ENCODE peak calls at places on chromosomes 7 and 10, in seven cellular contexts. D, N, M, G, B, S and H are unnamed samples.

GRCh38 chr10:1638889-1639418 is 98.4 kb downstream of the ADARB2 start:
- DNase-seq in G (no peak), D (peak; percentile 44), N (no peak), M (no peak), B (no peak), S (no peak), H (no peak)

GRCh38 chr10:28036587-28036986 is 37.7 kb upstream of the ODAD2 start:
- DNase-seq in M (no peak), D (no peak), S (no peak), N (no peak), G (no peak), B (no peak), H (no peak)

GRCh38 chr7:93442478-93443224 is 131.9 kb downstream of the CALCR start:
- DNase-seq in B (peak; percentile 13), G (no peak), M (no peak), S (peak; percentile 86), D (peak; percentile 67), N (peak; percentile 61), H (peak; percentile 26)

GRCh38 chr7:92693519-92693918 is 103.3 kb upstream of the FAM133B start:
- DNase-seq in S (no peak), B (no peak), G (no peak), D (no peak), M (no peak), N (no peak), H (no peak)

GRCh38 chr7:22551768-22552513 is 52.0 kb upstream of the STEAP1B start:
- DNase-seq in N (no peak), M (no peak), S (no peak), B (no peak), D (no peak), G (no peak), H (no peak)

GRCh38 chr10:35208536-35208935 is 81.9 kb downstream of the CREM start:
- DNase-seq in D (no peak), S (no peak), M (no peak), N (no peak), B (no peak), G (no peak), H (no peak)

GRCh38 chr7:38123494-38123893 is 54.6 kb upstream of the STARD3NL start:
- DNase-seq in D (no peak), M (no peak), B (no peak), G (no peak), N (no peak), S (no peak), H (no peak)

GRCh38 chr7:29190349-29191045 is 4.1 kb upstream of the CHN2 start:
- DNase-seq in M (no peak), G (no peak), N (no peak), B (no peak), D (no peak), S (no peak), H (peak; percentile 94)

GRCh38 chr7:33339074-33339805 is 209.9 kb downstream of the BBS9 start:
- DNase-seq in N (no peak), S (no peak), B (no peak), G (no peak), M (no peak), D (no peak), H (no peak)

GRCh38 chr7:158353606-158354570 is 233.7 kb downstream of the PTPRN2 start:
- DNase-seq in B (no peak), M (no peak), S (peak; percentile 69), G (no peak), N (no peak), D (peak; percentile 31), H (peak; percentile 22)

GRCh38 chr10:73467210-73467609 is 28.6 kb downstream of the PPP3CB start:
- DNase-seq in S (no peak), B (no peak), N (no peak), G (no peak), D (no peak), M (no peak), H (no peak)

GRCh38 chr10:21517134-21517982 is 8.1 kb downstream of the SKIDA1 start:
- DNase-seq in B (peak; percentile 26), D (peak; percentile 52), N (peak; percentile 31), G (no peak), S (peak; percentile 92), M (peak; percentile 38), H (no peak)

GRCh38 chr10:62038609-62039190 is 137.2 kb downstream of the ARID5B start:
- DNase-seq in S (peak; percentile 81), M (no peak), N (peak; percentile 58), B (peak; percentile 68), G (peak; percentile 81), D (peak; percentile 80), H (peak; percentile 78)

GRCh38 chr10:46298346-46299266 is 11.8 kb downstream of the ANTXRL start:
- DNase-seq in B (no peak), D (no peak), N (no peak), G (no peak), S (no peak), M (no peak), H (no peak)

GRCh38 chr10:11655839-11656238 is 44.4 kb upstream of the USP6NL start:
- DNase-seq in N (no peak), S (no peak), D (no peak), M (no peak), G (no peak), B (no peak), H (no peak)

GRCh38 chr10:108424656-108425055 is 1260.2 kb upstream of the SORCS1 start:
- DNase-seq in S (no peak), G (no peak), D (no peak), N (no peak), M (no peak), B (no peak), H (no peak)

GRCh38 chr10:101565936-101566332 is 22.1 kb downstream of the POLL start:
- DNase-seq in N (no peak), S (no peak), G (no peak), D (no peak), M (no peak), B (no peak), H (no peak)

GRCh38 chr7:50335795-50336754 is 31.6 kb downstream of the IKZF1 start:
- DNase-seq in D (no peak), S (no peak), B (peak; percentile 86), G (no peak), M (no peak), N (no peak), H (no peak)

GRCh38 chr10:23994459-23995046 is 214.4 kb upstream of the KIAA1217 start:
- DNase-seq in S (peak; percentile 79), B (peak; percentile 7), N (peak; percentile 80), M (no peak), D (peak; percentile 39), G (peak; percentile 60), H (peak; percentile 46)

GRCh38 chr7:77479536-77480088 is 57.5 kb upstream of the PTPN12 start:
- DNase-seq in B (no peak), M (no peak), D (no peak), S (peak; percentile 38), N (no peak), G (no peak), H (peak; percentile 94)

GRCh38 chr7:150851497-150852370 is 583 bp upstream of the AOC1 start:
- DNase-seq in S (no peak), D (no peak), G (no peak), M (no peak), N (no peak), B (no peak), H (no peak)

GRCh38 chr10:926075-926698 is 5.3 kb downstream of the LARP4B start:
- DNase-seq in D (no peak), M (no peak), N (no peak), B (no peak), G (no peak), S (no peak), H (no peak)

GRCh38 chr7:151167197-151167911 is at the start of gene GBX1:
- DNase-seq in M (no peak), B (peak; percentile 13), G (no peak), S (peak; percentile 66), D (peak; percentile 42), N (peak; percentile 59), H (no peak)

GRCh38 chr10:23523251-23523650 is 84.4 kb downstream of the OTUD1 start:
- DNase-seq in M (no peak), B (no peak), G (no peak), D (no peak), N (no peak), S (no peak), H (peak; percentile 3)

GRCh38 chr7:5375925-5376324 is 47.7 kb downstream of the TNRC18 start:
- DNase-seq in N (no peak), M (no peak), S (no peak), D (no peak), G (no peak), B (no peak), H (no peak)

GRCh38 chr7:71633571-71634008 is 501.6 kb downstream of the GALNT17 start:
- DNase-seq in D (peak; percentile 96), M (no peak), S (peak; percentile 75), N (no peak), B (no peak), G (no peak), H (peak; percentile 48)

GRCh38 chr10:127354992-127355391 is 158.6 kb upstream of the INSYN2A start:
- DNase-seq in G (no peak), N (no peak), B (no peak), S (no peak), D (no peak), M (no peak), H (no peak)

GRCh38 chr10:84957427-84957826 is 629.0 kb downstream of the CCSER2 start:
- DNase-seq in M (no peak), N (no peak), D (no peak), B (no peak), S (no peak), G (no peak), H (no peak)

GRCh38 chr7:66353547-66353946 is 148.4 kb downstream of the TPST1 start:
- DNase-seq in N (no peak), M (no peak), S (no peak), G (no peak), B (no peak), D (no peak), H (no peak)

GRCh38 chr7:70006411-70006920 is 408.2 kb downstream of the AUTS2 start:
- DNase-seq in D (no peak), B (no peak), S (no peak), M (no peak), N (no peak), G (no peak), H (no peak)

GRCh38 chr7:157017639-157018327 is 7.3 kb upstream of the MNX1 start:
- DNase-seq in G (no peak), N (no peak), S (peak; percentile 42), B (no peak), M (no peak), D (no peak), H (no peak)

GRCh38 chr10:111299037-111299436 is 222.2 kb downstream of the ADRA2A start:
- DNase-seq in B (no peak), S (no peak), D (no peak), N (no peak), M (no peak), G (no peak), H (no peak)

GRCh38 chr7:98810166-98810802 is 59.5 kb downstream of the TMEM130 start:
- DNase-seq in S (no peak), M (no peak), G (no peak), D (no peak), B (no peak), N (no peak), H (no peak)

GRCh38 chr7:76423666-76424412 is 911 bp upstream of the ZP3 start:
- DNase-seq in S (peak; percentile 47), M (no peak), D (peak; percentile 55), N (no peak), B (no peak), G (no peak), H (no peak)

GRCh38 chr7:1769286-1770200 is 99.5 kb downstream of the ELFN1 start:
- DNase-seq in D (no peak), N (no peak), G (no peak), S (no peak), M (no peak), B (no peak), H (no peak)

GRCh38 chr10:91700788-91701444 is 68.0 kb upstream of the PPP1R3C start:
- DNase-seq in G (no peak), S (no peak), N (no peak), B (no peak), M (no peak), D (no peak), H (no peak)

GRCh38 chr7:94395141-94396041 is 696 bp downstream of the COL1A2 start:
- DNase-seq in D (peak; percentile 62), B (no peak), S (peak; percentile 89), G (peak; percentile 65), N (peak; percentile 38), M (no peak), H (peak; percentile 63)